ENCODE peak calls at places on chromosomes 16 and 17, in six cellular contexts. G is sigmoid colon, A is Panc1, H is breast epithelium, Y is HCT116, E is prostate gland. I is an unnamed sample.

GRCh38 chr17:47205419-47205963 is 3.7 kb upstream of the MYL4 start:
- DNase-seq in G (peak; percentile 70), A (no peak), H (peak; percentile 72), Y (no peak), E (peak; percentile 57), I (peak; percentile 67)

GRCh38 chr17:62595484-62595883 is 32.0 kb upstream of the MRC2 start:
- DNase-seq in G (no peak), A (no peak), H (no peak), Y (no peak), E (no peak), I (no peak)

GRCh38 chr17:7058831-7059447 is 15.0 kb upstream of the SLC16A11 start:
- DNase-seq in G (no peak), A (no peak), H (no peak), Y (no peak), E (no peak), I (no peak)

GRCh38 chr16:17194190-17194780 is 276.5 kb downstream of the XYLT1 start:
- DNase-seq in G (peak; percentile 78), A (no peak), H (no peak), Y (peak; percentile 24), E (peak; percentile 14), I (peak; percentile 65)

GRCh38 chr17:34858941-34859562 is 102.2 kb downstream of the CCT6B start:
- DNase-seq in G (no peak), A (no peak), H (no peak), Y (no peak), E (no peak), I (no peak)

GRCh38 chr17:33163827-33164555 is 129.1 kb downstream of the ASIC2 start:
- DNase-seq in G (no peak), A (no peak), H (no peak), Y (no peak), E (no peak), I (no peak)

GRCh38 chr17:47264171-47264570 is 10.5 kb downstream of the ITGB3 start:
- DNase-seq in G (no peak), A (no peak), H (no peak), Y (no peak), E (no peak), I (no peak)

GRCh38 chr17:57880086-57880456 is 30.2 kb upstream of the MRPS23 start:
- DNase-seq in G (no peak), A (no peak), H (no peak), Y (no peak), E (no peak), I (no peak)

GRCh38 chr16:84643180-84643583 is 5.1 kb upstream of the KLHL36 start:
- DNase-seq in G (peak; percentile 95), A (no peak), H (no peak), Y (no peak), E (peak; percentile 77), I (peak; percentile 58)

GRCh38 chr16:86883583-86884188 is 305.3 kb downstream of the FOXL1 start:
- DNase-seq in G (peak; percentile 17), A (no peak), H (no peak), Y (no peak), E (no peak), I (no peak)

GRCh38 chr16:56370185-56370584 is 55.2 kb downstream of the AMFR start:
- DNase-seq in G (no peak), A (no peak), H (no peak), Y (no peak), E (no peak), I (no peak)

GRCh38 chr17:65754081-65754480 is 192.6 kb upstream of the AXIN2 start:
- DNase-seq in G (no peak), A (no peak), H (no peak), Y (no peak), E (no peak), I (no peak)

GRCh38 chr16:88575251-88575650 is 5.0 kb downstream of the ZC3H18 start:
- DNase-seq in G (no peak), A (no peak), H (no peak), Y (no peak), E (no peak), I (no peak)

GRCh38 chr16:5193877-5194276 is 96.3 kb upstream of the EEF2KMT start:
- DNase-seq in G (no peak), A (no peak), H (no peak), Y (no peak), E (no peak), I (no peak)

GRCh38 chr17:8162232-8162996 is at the start of gene VAMP2:
- DNase-seq in G (peak; percentile 92), A (no peak), H (peak; percentile 82), Y (no peak), E (peak; percentile 69), I (peak; percentile 85)

GRCh38 chr17:55487727-55488436 is 23.4 kb downstream of the SMIM36 start:
- DNase-seq in G (no peak), A (no peak), H (no peak), Y (no peak), E (no peak), I (no peak)

GRCh38 chr16:61681124-61681523 is 355.1 kb downstream of the CDH8 start:
- DNase-seq in G (no peak), A (no peak), H (no peak), Y (no peak), E (no peak), I (no peak)

GRCh38 chr16:22191966-22192260 is 14.2 kb upstream of the EEF2K start:
- DNase-seq in G (no peak), A (no peak), H (no peak), Y (no peak), E (no peak), I (peak; percentile 43)

GRCh38 chr17:50359998-50360461 is 13.0 kb downstream of the MRPL27 start:
- DNase-seq in G (peak; percentile 61), A (no peak), H (no peak), Y (no peak), E (no peak), I (no peak)
- TF ChIP-seq POLR2AphosphoS5 in G (no peak), A (no peak), H (no peak), Y (no peak), E (no peak), I (no peak)

GRCh38 chr17:31272803-31273202 is 24.2 kb downstream of the OMG start:
- DNase-seq in G (no peak), A (no peak), H (no peak), Y (no peak), E (no peak), I (no peak)

GRCh38 chr17:31269597-31269996 is 27.4 kb downstream of the OMG start:
- DNase-seq in G (no peak), A (peak; percentile 24), H (no peak), Y (peak; percentile 32), E (no peak), I (no peak)

GRCh38 chr17:31272236-31272635 is 24.8 kb downstream of the OMG start:
- DNase-seq in G (no peak), A (no peak), H (no peak), Y (no peak), E (no peak), I (no peak)

GRCh38 chr17:31266042-31266441 is 31.0 kb downstream of the OMG start:
- DNase-seq in G (no peak), A (no peak), H (no peak), Y (no peak), E (no peak), I (no peak)

GRCh38 chr17:31269178-31269577 is 27.9 kb downstream of the OMG start:
- DNase-seq in G (no peak), A (no peak), H (no peak), Y (no peak), E (no peak), I (no peak)
- H3K27ac ChIP-seq in G (peak overlapping the region; percentile 24), A (peak overlapping the region; percentile 24), H (peak overlapping the region; percentile 20), Y (peak overlapping the region; percentile 36), E (no peak overlapping the region), I (no peak overlapping the region)

GRCh38 chr16:57808589-57808988 is 6.3 kb upstream of the KIFC3 start:
- DNase-seq in G (no peak), A (no peak), H (no peak), Y (no peak), E (no peak), I (no peak)

GRCh38 chr16:57809843-57810196 is 7.5 kb upstream of the KIFC3 start:
- DNase-seq in G (no peak), A (no peak), H (no peak), Y (no peak), E (no peak), I (no peak)

GRCh38 chr16:57807968-57808528 is 5.8 kb upstream of the KIFC3 start:
- DNase-seq in G (peak; percentile 90), A (peak; percentile 67), H (peak; percentile 82), Y (peak; percentile 59), E (peak; percentile 90), I (peak; percentile 87)

GRCh38 chr16:57810197-57811024 is 8.1 kb upstream of the KIFC3 start:
- DNase-seq in G (peak; percentile 88), A (peak; percentile 71), H (peak; percentile 67), Y (peak; percentile 82), E (peak; percentile 56), I (peak; percentile 92)

GRCh38 chr16:57809276-57809793 is 7.0 kb upstream of the KIFC3 start:
- DNase-seq in G (no peak), A (no peak), H (no peak), Y (no peak), E (no peak), I (no peak)
- H3K4me1 ChIP-seq in G (no peaks in the 10 kb centered on the region), A (peaks cover 40% of the 10 kb centered on the region), H (no peaks in the 10 kb centered on the region), Y (peaks cover 50% of the 10 kb centered on the region), E (no peaks in the 10 kb centered on the region), I (peaks cover 5% of the 10 kb centered on the region)

DNA sequence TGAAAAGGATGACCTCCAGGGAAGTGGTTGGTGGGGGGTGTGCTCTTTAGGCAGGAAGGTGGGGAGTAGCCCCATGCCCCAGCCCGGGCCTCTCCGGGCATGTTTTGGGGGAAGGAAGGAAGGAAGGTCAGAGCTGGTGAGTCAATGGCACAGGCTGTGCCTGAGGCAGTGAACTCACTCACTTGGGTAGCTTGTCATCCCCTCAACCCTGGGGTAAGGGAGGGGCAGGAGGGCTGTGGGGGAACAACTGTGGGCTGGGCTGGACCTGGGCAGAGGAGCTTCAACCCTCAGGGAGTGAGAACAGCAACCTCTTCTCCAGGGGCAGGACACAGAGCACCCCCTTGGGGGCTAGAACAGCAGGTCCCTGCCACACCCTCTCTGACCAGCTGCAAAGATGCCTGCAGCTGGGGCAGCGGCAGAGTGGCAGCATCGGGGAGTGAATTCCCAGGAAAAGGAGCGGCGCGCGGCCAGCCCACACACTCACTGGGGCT is 6.3 kb downstream of the CSF3 start:
- DNase-seq in G (no peak), A (no peak), H (no peak), Y (no peak), E (no peak), I (no peak)
- TF ChIP-seq POLR2AphosphoS5 in G (no peak), A (no peak), H (no peak), Y (no peak), E (no peak), I (no peak)

GRCh38 chr17:78342438-78343098 is 17.3 kb downstream of the SOCS3 start:
- DNase-seq in G (peak; percentile 89), A (no peak), H (no peak), Y (peak; percentile 65), E (no peak), I (no peak)
- H3K27ac ChIP-seq in G (peak overlapping the region; percentile 90), A (peak overlapping the region; percentile 90), H (peak overlapping the region; percentile 98), Y (peak overlapping the region; percentile 98), E (peak overlapping the region; percentile 73), I (peak overlapping the region; percentile 92)

I was measured in transverse colon.